ENCODE peak calls at places on chromosome 9, in four cellular contexts. F is HepG2, H is K562, V is GM12878. K is an unnamed sample.

GRCh38 chr9:33290247-33290993 is at the start of gene NFX1:
- DNase-seq in F (peak; percentile 94), H (peak; percentile 84), V (peak; percentile 94), K (peak; percentile 85)

GRCh38 chr9:111566234-111566633 is 33.2 kb downstream of the PTGR1 start:
- DNase-seq in F (no peak), H (no peak), V (no peak), K (no peak)

GRCh38 chr9:116322521-116322920 is 168.9 kb downstream of the PAPPA start:
- DNase-seq in F (no peak), H (no peak), V (no peak), K (no peak)

GRCh38 chr9:38062498-38063362 is 6.3 kb downstream of the SHB start:
- DNase-seq in F (peak; percentile 87), H (peak; percentile 68), V (no peak), K (no peak)

GRCh38 chr9:9214052-9214451 is 1398.8 kb downstream of the PTPRD start:
- DNase-seq in F (no peak), H (no peak), V (no peak), K (no peak)

GRCh38 chr9:90999425-91000397 is 198.1 kb downstream of the SYK start:
- DNase-seq in F (no peak), H (no peak), V (no peak), K (no peak)

GRCh38 chr9:104961238-104961637 is 33.3 kb upstream of the ABCA1 start:
- DNase-seq in F (peak; percentile 72), H (peak; percentile 27), V (peak; percentile 2), K (peak; percentile 38)

GRCh38 chr9:3528466-3528865 is 2.7 kb upstream of the RFX3 start:
- DNase-seq in F (no peak), H (peak; percentile 10), V (peak; percentile 67), K (no peak)

GRCh38 chr9:98333703-98334582 is 78.5 kb upstream of the TBC1D2 start:
- DNase-seq in F (no peak), H (peak; percentile 33), V (no peak), K (no peak)

GRCh38 chr9:83772860-83773259 is 44.7 kb downstream of the GKAP1 start:
- DNase-seq in F (no peak), H (no peak), V (no peak), K (no peak)

GRCh38 chr9:28808042-28808441 is 1234.8 kb upstream of the C9orf72 start:
- DNase-seq in F (no peak), H (no peak), V (no peak), K (no peak)

GRCh38 chr9:120925535-120926396 is 830 bp downstream of the TRAF1 start:
- DNase-seq in F (no peak), H (peak; percentile 29), V (peak; percentile 86), K (no peak)

GRCh38 chr9:138099803-138100598 is 222.4 kb downstream of the CACNA1B start:
- DNase-seq in F (no peak), H (no peak), V (no peak), K (peak; percentile 30)

GRCh38 chr9:132869266-132869665 is 8.8 kb downstream of the AK8 start:
- DNase-seq in F (no peak), H (no peak), V (no peak), K (no peak)

GRCh38 chr9:135504262-135505229 is 4.1 kb downstream of the MRPS2 start:
- DNase-seq in F (peak; percentile 55), H (peak; percentile 42), V (no peak), K (peak; percentile 72)

GRCh38 chr9:34546834-34547827 is 24.3 kb upstream of the ENHO start:
- DNase-seq in F (peak; percentile 58), H (peak; percentile 53), V (no peak), K (peak; percentile 47)

GRCh38 chr9:137428841-137429545 is 5.8 kb downstream of the NOXA1 start:
- DNase-seq in F (no peak), H (no peak), V (no peak), K (no peak)

GRCh38 chr9:92669527-92669889 is 423 bp downstream of the IPPK start:
- DNase-seq in F (no peak), H (peak; percentile 56), V (no peak), K (peak; percentile 56)

GRCh38 chr9:117400131-117400530 is 14.7 kb downstream of the ASTN2 start:
- DNase-seq in F (no peak), H (no peak), V (no peak), K (no peak)

GRCh38 chr9:104776787-104777186 is 12.9 kb downstream of the NIPSNAP3B start:
- DNase-seq in F (no peak), H (no peak), V (no peak), K (no peak)

GRCh38 chr9:127778280-127779135 is at the start of gene SH2D3C:
- DNase-seq in F (no peak), H (no peak), V (no peak), K (no peak)

GRCh38 chr9:89986190-89986589 is 381.4 kb downstream of the GADD45G start:
- DNase-seq in F (no peak), H (no peak), V (no peak), K (no peak)

GRCh38 chr9:70747335-70747734 is 332.9 kb upstream of the KLF9 start:
- DNase-seq in F (no peak), H (no peak), V (no peak), K (no peak)

GRCh38 chr9:105046907-105047651 is 119.1 kb upstream of the ABCA1 start:
- DNase-seq in F (no peak), H (no peak), V (no peak), K (no peak)

GRCh38 chr9:134014946-134015345 is 10.3 kb upstream of the BRD3OS start:
- DNase-seq in F (no peak), H (no peak), V (no peak), K (no peak)

GRCh38 chr9:114931407-114931806 is 1.0 kb upstream of the TNFSF8 start:
- DNase-seq in F (no peak), H (no peak), V (no peak), K (no peak)

GRCh38 chr9:107894572-107895261 is 405.1 kb upstream of the KLF4 start:
- DNase-seq in F (no peak), H (no peak), V (no peak), K (no peak)

GRCh38 chr9:137694962-137695875 is 76.4 kb downstream of the EHMT1 start:
- DNase-seq in F (peak; percentile 64), H (peak; percentile 68), V (no peak), K (peak; percentile 86)

GRCh38 chr9:23555849-23556248 is 270.2 kb downstream of the ELAVL2 start:
- DNase-seq in F (no peak), H (no peak), V (no peak), K (no peak)

GRCh38 chr9:79707589-79707988 is 135.8 kb downstream of the TLE4 start:
- DNase-seq in F (no peak), H (no peak), V (no peak), K (no peak)
- TF ChIP-seq BRCA1 in F (no peak), H (no peak), V (no peak), K (no peak)

GRCh38 chr9:16719921-16720320 is 150.5 kb downstream of the BNC2 start:
- DNase-seq in F (no peak), H (no peak), V (no peak), K (no peak)
- H3K4me1 ChIP-seq in F (no peaks in the 10 kb centered on the region), H (no peaks in the 10 kb centered on the region), V (no peaks in the 10 kb centered on the region), K (peaks cover 13% of the 10 kb centered on the region)

GRCh38 chr9:124754289-124754688 is 16.8 kb downstream of the NR6A1 start:
- DNase-seq in F (no peak), H (no peak), V (no peak), K (no peak)
- TF ChIP-seq BRCA1 in F (no peak), H (no peak), V (no peak), K (no peak)

DNA sequence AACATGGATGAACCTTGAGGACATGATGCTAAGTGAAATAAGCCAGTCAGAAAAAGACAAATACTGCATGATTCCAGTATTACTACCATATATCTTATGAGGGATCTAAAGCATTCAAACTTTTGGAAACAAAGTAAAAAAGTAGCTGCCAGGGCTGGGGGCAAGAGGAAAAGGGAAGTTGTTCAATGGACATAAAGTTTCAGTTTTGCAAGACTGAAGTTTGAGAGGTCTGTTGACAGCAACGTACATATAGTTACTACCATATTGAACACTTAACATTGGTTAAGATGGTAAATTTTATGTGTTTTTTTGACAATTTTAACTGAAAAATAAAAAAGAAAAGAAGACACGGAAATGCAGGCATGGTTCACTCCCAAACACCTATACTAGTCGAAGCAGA is 77.6 kb downstream of the MAPKAP1 start:
- DNase-seq in F (no peak), H (no peak), V (no peak), K (no peak)
- H3K4me1 ChIP-seq in F (peaks cover 20% of the 10 kb centered on the region), H (peaks cover 9% of the 10 kb centered on the region), V (peaks cover 61% of the 10 kb centered on the region), K (peaks cover 3% of the 10 kb centered on the region)

GRCh38 chr9:112970939-112971338 is 41.1 kb downstream of the ZNF883 start:
- DNase-seq in F (no peak), H (no peak), V (no peak), K (no peak)
- TF ChIP-seq BRCA1 in F (no peak), H (no peak), V (no peak), K (no peak)

K was measured in H1.